ENCODE peak calls at places on chromosomes 1 and 21, in four cellular contexts. S is heart right ventricle, W is Calu3, J is lower leg skin. F is an unnamed sample.

GRCh38 chr1:98565951-98566350 is 95.6 kb upstream of the SNX7 start:
- DNase-seq in S (no peak), W (no peak), J (no peak), F (no peak)

GRCh38 chr1:5620418-5620817 is 371.8 kb downstream of the NPHP4 start:
- DNase-seq in S (no peak), W (no peak), J (no peak), F (no peak)

GRCh38 chr1:219405531-219406331 is 207.2 kb downstream of the ZC3H11B start:
- DNase-seq in S (no peak), W (no peak), J (no peak), F (no peak)

GRCh38 chr1:11790880-11791715 is 14.7 kb downstream of the MTHFR start:
- DNase-seq in S (peak), W (peak), J (peak), F (no peak)

GRCh38 chr1:59604191-59604590 is 210.6 kb upstream of the HOOK1 start:
- DNase-seq in S (no peak), W (no peak), J (no peak), F (no peak)

GRCh38 chr1:88661951-88662664 is 22.0 kb upstream of the PKN2 start:
- DNase-seq in S (no peak), W (no peak), J (no peak), F (no peak)

GRCh38 chr1:28104866-28105467 is 16.6 kb upstream of the EYA3 start:
- DNase-seq in S (no peak), W (peak), J (no peak), F (peak)

GRCh38 chr1:176693697-176694329 is 230.8 kb downstream of the PAPPA2 start:
- DNase-seq in S (no peak), W (no peak), J (no peak), F (no peak)

GRCh38 chr1:12345350-12346217 is 115.8 kb downstream of the VPS13D start:
- DNase-seq in S (no peak), W (no peak), J (no peak), F (no peak)

GRCh38 chr1:158798531-158798930 is 17.5 kb upstream of the OR6N2 start:
- DNase-seq in S (no peak), W (no peak), J (no peak), F (no peak)

GRCh38 chr1:31238986-31239613 is 587 bp downstream of the NKAIN1 start:
- DNase-seq in S (no peak), W (peak), J (no peak), F (no peak)

GRCh38 chr21:34801519-34802132 is 132.8 kb downstream of the CLIC6 start:
- DNase-seq in S (no peak), W (peak), J (no peak), F (no peak)

GRCh38 chr1:31669786-31670582 is 25.3 kb upstream of the PEF1 start:
- DNase-seq in S (peak), W (peak), J (peak), F (peak)

GRCh38 chr1:220706921-220707559 is 16.9 kb downstream of the C1orf115 start:
- DNase-seq in S (no peak), W (no peak), J (no peak), F (peak)

GRCh38 chr1:219445864-219446263 is 167.0 kb downstream of the ZC3H11B start:
- DNase-seq in S (no peak), W (no peak), J (no peak), F (no peak)

GRCh38 chr1:182054698-182055326 is 6.7 kb downstream of the ZNF648 start:
- DNase-seq in S (no peak), W (peak), J (peak), F (no peak)

GRCh38 chr21:15009964-15010363 is 54.8 kb downstream of the NRIP1 start:
- DNase-seq in S (no peak), W (no peak), J (no peak), F (no peak)

GRCh38 chr21:34822957-34823356 is 154.2 kb downstream of the CLIC6 start:
- DNase-seq in S (no peak), W (no peak), J (no peak), F (no peak)

GRCh38 chr21:35316933-35317332 is 267.8 kb upstream of the RUNX1 start:
- DNase-seq in S (no peak), W (no peak), J (no peak), F (no peak)

GRCh38 chr1:4137621-4138390 is 237.7 kb upstream of the C1orf174 start:
- DNase-seq in S (no peak), W (no peak), J (no peak), F (no peak)

GRCh38 chr1:111201275-111202090 is 1.0 kb upstream of the DENND2D start:
- DNase-seq in S (no peak), W (no peak), J (no peak), F (no peak)

GRCh38 chr1:16171314-16172223 is 15.7 kb upstream of the EPHA2 start:
- DNase-seq in S (no peak), W (no peak), J (no peak), F (no peak)

GRCh38 chr1:222084996-222085395 is 343.1 kb upstream of the DUSP10 start:
- DNase-seq in S (no peak), W (no peak), J (no peak), F (no peak)

GRCh38 chr21:26840206-26840605 is 5.0 kb downstream of the ADAMTS1 start:
- DNase-seq in S (no peak), W (no peak), J (no peak), F (no peak)

GRCh38 chr21:26127918-26128317 is 42.7 kb downstream of the APP start:
- DNase-seq in S (no peak), W (no peak), J (no peak), F (no peak)

GRCh38 chr1:206706298-206706791 is 21.6 kb downstream of the MAPKAPK2 start:
- DNase-seq in S (peak), W (no peak), J (no peak), F (no peak)

GRCh38 chr1:203327684-203328457 is 22.6 kb downstream of the BTG2 start:
- DNase-seq in S (peak), W (peak), J (peak), F (no peak)

GRCh38 chr1:201044119-201044518 is 20.6 kb upstream of the KIF21B start:
- DNase-seq in S (no peak), W (no peak), J (no peak), F (no peak)

GRCh38 chr1:214413315-214413714 is 132.4 kb downstream of the SMYD2 start:
- DNase-seq in S (no peak), W (no peak), J (no peak), F (no peak)

GRCh38 chr1:78688701-78689100 is 39.1 kb downstream of the IFI44 start:
- DNase-seq in S (no peak), W (no peak), J (no peak), F (no peak)

GRCh38 chr1:5757177-5757820 is 234.9 kb downstream of the NPHP4 start:
- DNase-seq in S (no peak), W (no peak), J (no peak), F (no peak)

GRCh38 chr1:172885976-172886375 is 164.8 kb downstream of the TNFSF18 start:
- DNase-seq in S (no peak), W (no peak), J (no peak), F (no peak)

GRCh38 chr1:5990913-5991783 is 1.1 kb downstream of the NPHP4 start:
- DNase-seq in S (peak), W (no peak), J (no peak), F (no peak)

GRCh38 chr1:26067432-26067911 is at the start of gene TRIM63:
- DNase-seq in S (peak), W (no peak), J (no peak), F (no peak)

GRCh38 chr21:37380349-37381323 is 14.1 kb downstream of the DYRK1A start:
- DNase-seq in S (no peak), W (no peak), J (no peak), F (no peak)

GRCh38 chr21:46411691-46412090 is 47.0 kb upstream of the DIP2A start:
- DNase-seq in S (no peak), W (no peak), J (no peak), F (no peak)

GRCh38 chr1:24972257-24973242 is 42.5 kb upstream of the RUNX3 start:
- DNase-seq in S (no peak), W (no peak), J (no peak), F (no peak)

GRCh38 chr1:24969616-24970398 is 39.7 kb upstream of the RUNX3 start:
- DNase-seq in S (no peak), W (no peak), J (no peak), F (no peak)

GRCh38 chr1:24970399-24970753 is 40.3 kb upstream of the RUNX3 start:
- DNase-seq in S (no peak), W (peak), J (no peak), F (no peak)

GRCh38 chr1:24971539-24971938 is 41.5 kb upstream of the RUNX3 start:
- DNase-seq in S (no peak), W (no peak), J (no peak), F (no peak)

GRCh38 chr1:24970926-24971530 is 41.0 kb upstream of the RUNX3 start:
- DNase-seq in S (no peak), W (no peak), J (no peak), F (no peak)
- TF ChIP-seq CTCF in S (no peak), W (no peak), J (no peak), F (no peak)

GRCh38 chr1:192442736-192443135 is 125.9 kb downstream of the RGS21 start:
- DNase-seq in S (no peak), W (no peak), J (no peak), F (no peak)

GRCh38 chr1:192448026-192448578 is 127.5 kb upstream of the RGS1 start:
- DNase-seq in S (no peak), W (no peak), J (no peak), F (no peak)

GRCh38 chr1:192445849-192446489 is 129.2 kb downstream of the RGS21 start:
- DNase-seq in S (no peak), W (peak), J (peak), F (no peak)

GRCh38 chr1:192443616-192444015 is 126.8 kb downstream of the RGS21 start:
- DNase-seq in S (no peak), W (no peak), J (no peak), F (no peak)

DNA sequence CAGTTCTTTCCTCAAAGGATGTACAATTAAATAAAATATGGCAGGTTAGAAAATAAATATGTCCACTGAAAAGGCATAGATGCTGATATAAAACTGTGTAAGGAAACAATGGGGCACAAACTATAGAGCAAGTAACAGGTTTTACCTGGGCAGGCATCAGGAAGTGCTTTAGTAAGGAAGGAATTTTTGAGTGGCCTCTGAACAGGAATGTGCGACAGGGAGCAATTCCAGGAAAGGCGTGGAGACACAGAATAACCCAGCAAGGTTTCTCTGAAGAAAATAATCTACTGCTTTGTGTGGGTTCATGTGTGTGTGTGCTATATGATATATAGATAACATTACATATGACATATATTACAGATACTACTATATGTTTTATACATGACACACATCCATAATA is 128.5 kb downstream of the RGS21 start:
- DNase-seq in S (no peak), W (peak), J (no peak), F (no peak)
- TF ChIP-seq CTCF in S (no peak), W (no peak), J (no peak), F (no peak)

GRCh38 chr1:147390185-147390542 is 147.7 kb downstream of the CHD1L start:
- DNase-seq in S (no peak), W (no peak), J (no peak), F (no peak)
- TF ChIP-seq CTCF in S (no peak), W (no peak), J (no peak), F (no peak)

GRCh38 chr1:119773711-119774241 is 5.1 kb upstream of the HMGCS2 start:
- DNase-seq in S (no peak), W (no peak), J (no peak), F (no peak)

GRCh38 chr1:119771770-119772169 is 3.1 kb upstream of the HMGCS2 start:
- DNase-seq in S (no peak), W (no peak), J (no peak), F (no peak)

GRCh38 chr1:119768778-119769177 is at the start of gene HMGCS2:
- DNase-seq in S (no peak), W (no peak), J (no peak), F (no peak)

GRCh38 chr1:119772298-119772697 is 3.6 kb upstream of the HMGCS2 start:
- DNase-seq in S (no peak), W (no peak), J (no peak), F (no peak)

GRCh38 chr1:119771016-119771415 is 2.3 kb upstream of the HMGCS2 start:
- DNase-seq in S (peak), W (no peak), J (no peak), F (no peak)
- TF ChIP-seq CTCF in S (no peak), W (no peak), J (no peak), F (no peak)

GRCh38 chr1:178510155-178510554 is 2.8 kb upstream of the TEX35 start:
- DNase-seq in S (no peak), W (no peak), J (no peak), F (no peak)

GRCh38 chr1:178509608-178510007 is 3.3 kb upstream of the TEX35 start:
- DNase-seq in S (no peak), W (no peak), J (no peak), F (no peak)

GRCh38 chr1:178512566-178513277 is at the start of gene TEX35:
- DNase-seq in S (no peak), W (no peak), J (no peak), F (no peak)

GRCh38 chr1:178516110-178516509 is 3.2 kb downstream of the TEX35 start:
- DNase-seq in S (no peak), W (no peak), J (no peak), F (no peak)

DNA sequence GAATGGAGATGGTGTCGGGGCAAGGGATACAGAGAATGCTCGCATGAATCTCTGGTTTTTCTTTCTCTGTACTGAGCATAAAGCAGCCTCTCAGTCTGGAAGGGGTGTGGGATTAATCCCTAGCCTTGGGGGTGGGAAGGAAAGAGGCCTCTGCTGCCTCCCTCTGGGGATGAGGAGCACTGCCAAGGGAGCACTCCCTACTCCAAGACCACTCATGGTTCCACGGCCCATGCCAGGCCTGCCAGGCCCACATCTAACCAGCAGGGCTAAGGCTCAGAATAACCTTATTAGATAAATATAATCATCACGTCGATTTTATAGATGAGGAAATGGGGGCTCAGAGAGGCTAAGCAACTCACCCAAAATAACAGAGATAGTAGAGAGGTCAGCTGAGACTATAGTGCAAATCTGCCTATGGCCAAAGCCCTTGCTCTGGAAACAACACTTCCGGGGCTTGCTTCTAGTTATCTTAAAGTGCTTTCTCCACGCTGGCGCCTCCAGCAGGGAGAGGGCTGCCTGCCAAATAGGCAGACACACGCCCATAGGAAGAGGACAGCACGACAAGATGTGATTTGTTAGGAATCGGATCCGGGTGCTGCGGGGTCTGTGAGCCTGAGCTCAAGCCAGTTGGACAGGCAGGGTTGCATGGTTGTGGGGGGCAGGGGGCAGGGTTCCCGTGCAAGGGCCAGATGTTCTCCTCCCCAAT is 522 bp downstream of the TEX35 start:
- DNase-seq in S (peak), W (no peak), J (no peak), F (no peak)
- TF ChIP-seq CTCF in S (no peak), W (no peak), J (no peak), F (no peak)

GRCh38 chr1:109532365-109533136 is 7.1 kb upstream of the GPR61 start:
- DNase-seq in S (peak), W (peak), J (peak), F (peak)
- TF ChIP-seq CTCF in S (peak), W (peak), J (no peak), F (peak)